ENCODE peak calls at places on chromosomes 12 and 14, in four cellular contexts. W is natural killer cell, G is left lung, K is gastrocnemius medialis. Z is an unnamed sample.
A peak's percentile ranks its signal among the peaks of the same experiment; 100 is the strongest.

GRCh38 chr12:6780573-6780972 is 8.3 kb downstream of the LAG3 start:
- ATAC-seq in W (no peak), G (no peak), K (no peak), Z (peak; percentile 73)

GRCh38 chr14:63436286-63437098 is 106.7 kb downstream of the PPP2R5E start:
- ATAC-seq in W (no peak), G (no peak), K (peak; percentile 42), Z (no peak)

GRCh38 chr12:54287316-54288157 is 7.0 kb downstream of the HNRNPA1 start:
- ATAC-seq in W (no peak), G (no peak), K (no peak), Z (no peak)

GRCh38 chr12:123034865-123035264 is 54.4 kb downstream of the ARL6IP4 start:
- ATAC-seq in W (peak; percentile 70), G (no peak), K (no peak), Z (no peak)

GRCh38 chr12:121490401-121491257 is 90.2 kb downstream of the KDM2B start:
- ATAC-seq in W (no peak), G (no peak), K (no peak), Z (peak; percentile 55)

GRCh38 chr12:100476013-100476751 is 2.5 kb downstream of the NR1H4 start:
- ATAC-seq in W (no peak), G (no peak), K (no peak), Z (no peak)

GRCh38 chr12:53065470-53065869 is 13.7 kb downstream of the SPRYD3 start:
- ATAC-seq in W (no peak), G (no peak), K (no peak), Z (no peak)

GRCh38 chr14:96423446-96424103 is 31.6 kb downstream of the AK7 start:
- ATAC-seq in W (no peak), G (no peak), K (peak; percentile 12), Z (peak; percentile 12)

GRCh38 chr12:113129664-113130456 is 5.7 kb downstream of the RASAL1 start:
- ATAC-seq in W (no peak), G (no peak), K (no peak), Z (peak; percentile 5)

GRCh38 chr14:35419429-35419841 is 14.9 kb upstream of the NFKBIA start:
- ATAC-seq in W (no peak), G (no peak), K (no peak), Z (no peak)

GRCh38 chr12:122584177-122584576 is 57.1 kb downstream of the KNTC1 start:
- ATAC-seq in W (no peak), G (no peak), K (no peak), Z (no peak)

GRCh38 chr14:54108481-54109471 is 152.2 kb upstream of the BMP4 start:
- ATAC-seq in W (no peak), G (no peak), K (no peak), Z (no peak)

GRCh38 chr12:101599771-101600486 is 5.2 kb downstream of the MYBPC1 start:
- ATAC-seq in W (no peak), G (peak; percentile 38), K (peak; percentile 19), Z (no peak)

GRCh38 chr14:49583629-49584028 is 2.6 kb downstream of the RPS29 start:
- ATAC-seq in W (no peak), G (no peak), K (no peak), Z (no peak)

GRCh38 chr12:130656411-130656810 is 59.7 kb downstream of the RIMBP2 start:
- ATAC-seq in W (no peak), G (no peak), K (no peak), Z (no peak)

GRCh38 chr14:105060751-105061427 is 4.3 kb downstream of the GPR132 start:
- ATAC-seq in W (no peak), G (peak; percentile 8), K (no peak), Z (peak; percentile 37)

GRCh38 chr12:86186449-86186848 is 69.7 kb downstream of the MGAT4C start:
- ATAC-seq in W (no peak), G (no peak), K (no peak), Z (no peak)

GRCh38 chr12:6052206-6052939 is 72.1 kb downstream of the VWF start:
- ATAC-seq in W (no peak), G (no peak), K (no peak), Z (no peak)

GRCh38 chr12:25058012-25058411 is 109.1 kb upstream of the BCAT1 start:
- ATAC-seq in W (peak; percentile 54), G (no peak), K (no peak), Z (no peak)

GRCh38 chr14:75427126-75427481 is 718 bp upstream of the JDP2 start:
- ATAC-seq in W (peak; percentile 19), G (peak; percentile 28), K (peak; percentile 12), Z (peak; percentile 70)

GRCh38 chr14:25463475-25463874 is 413.5 kb upstream of the STXBP6 start:
- ATAC-seq in W (no peak), G (no peak), K (no peak), Z (no peak)

GRCh38 chr14:101075025-101075800 is 171.7 kb upstream of the RTL1 start:
- ATAC-seq in W (peak; percentile 57), G (no peak), K (no peak), Z (peak; percentile 66)

GRCh38 chr14:22505751-22506710 is 83.0 kb downstream of the DAD1 start:
- ATAC-seq in W (no peak), G (no peak), K (no peak), Z (peak; percentile 70)

GRCh38 chr14:22929104-22929847 is at the start of gene PRMT5:
- ATAC-seq in W (peak; percentile 93), G (peak; percentile 97), K (peak; percentile 99), Z (peak; percentile 98)

GRCh38 chr12:113373440-113373839 is 15.1 kb downstream of the PLBD2 start:
- ATAC-seq in W (no peak), G (no peak), K (no peak), Z (no peak)

GRCh38 chr14:58066115-58066514 is 85.9 kb downstream of the ARMH4 start:
- ATAC-seq in W (no peak), G (no peak), K (no peak), Z (no peak)

GRCh38 chr12:116885496-116885895 is 4.3 kb upstream of the HRK start:
- ATAC-seq in W (peak; percentile 34), G (no peak), K (no peak), Z (no peak)

GRCh38 chr14:22159968-22160367 is 429.1 kb downstream of the DAD1 start:
- ATAC-seq in W (no peak), G (no peak), K (no peak), Z (no peak)

GRCh38 chr14:21017528-21018245 is 7.2 kb downstream of the NDRG2 start:
- ATAC-seq in W (no peak), G (no peak), K (no peak), Z (no peak)

GRCh38 chr12:102730996-102731395 is 186.0 kb downstream of the PAH start:
- ATAC-seq in W (no peak), G (no peak), K (no peak), Z (no peak)

GRCh38 chr12:79883216-79883615 is 51.7 kb downstream of the PPP1R12A start:
- ATAC-seq in W (peak; percentile 25), G (no peak), K (no peak), Z (no peak)

GRCh38 chr12:46921048-46921753 is 95.4 kb upstream of the SLC38A4 start:
- ATAC-seq in W (no peak), G (peak; percentile 82), K (no peak), Z (no peak)

GRCh38 chr12:116517431-116518045 is 41.6 kb upstream of the MAP1LC3B2 start:
- ATAC-seq in W (no peak), G (no peak), K (no peak), Z (no peak)

GRCh38 chr12:110677982-110678381 is 10.9 kb downstream of the HVCN1 start:
- ATAC-seq in W (no peak), G (no peak), K (no peak), Z (peak; percentile 47)

GRCh38 chr14:95707327-95707726 is 6.6 kb downstream of the TCL1A start:
- ATAC-seq in W (no peak), G (no peak), K (no peak), Z (no peak)

GRCh38 chr12:91935299-91935698 is 210.3 kb downstream of the BTG1 start:
- ATAC-seq in W (no peak), G (no peak), K (no peak), Z (no peak)

Z was measured in stimulated activated memory B cell treated with anti-CD40 and anti-IgM and Interleukin-4, amounts not matched to agents 10 μg/mL and 1 μg/mL and 100 μg/mL, for 72 hours.